ENCODE peak calls at places on chromosomes 1 and 21, in six cellular contexts. D is uterus, Y is heart left ventricle, C is endodermal cell, A is heart right ventricle, X is activated B cell treated with CpG ODN at 0.5 μM for 24 hours. H is an unnamed sample.

GRCh38 chr1:154941332-154941995 is 4.9 kb upstream of the PMVK start:
- DNase-seq in D (no peak), Y (no peak), C (peak), A (no peak), X (no peak), H (no peak)

GRCh38 chr1:207838156-207839082 is 72.5 kb downstream of the CD34 start:
- DNase-seq in D (peak), Y (peak), C (no peak), A (peak), X (no peak), H (no peak)

GRCh38 chr1:161098161-161099068 is at the start of gene KLHDC9:
- DNase-seq in D (peak), Y (peak), C (peak), A (peak), X (peak), H (peak)

GRCh38 chr1:229942508-229942907 is 124.5 kb upstream of the GALNT2 start:
- DNase-seq in D (no peak), Y (peak), C (no peak), A (peak), X (no peak), H (no peak)

GRCh38 chr1:84174051-84174556 is 30.0 kb downstream of the PRKACB start:
- DNase-seq in D (no peak), Y (no peak), C (no peak), A (no peak), X (no peak), H (no peak)

GRCh38 chr21:28674807-28675206 is 317.9 kb downstream of the LTN1 start:
- DNase-seq in D (no peak), Y (no peak), C (no peak), A (no peak), X (no peak), H (no peak)

GRCh38 chr1:108791790-108792189 is 45.3 kb downstream of the STXBP3 start:
- DNase-seq in D (no peak), Y (no peak), C (no peak), A (no peak), X (no peak), H (no peak)

GRCh38 chr1:211382714-211383480 is 56.3 kb downstream of the TRAF5 start:
- DNase-seq in D (peak), Y (peak), C (peak), A (peak), X (peak), H (peak)

GRCh38 chr21:39014751-39015150 is 168.5 kb downstream of the PSMG1 start:
- DNase-seq in D (no peak), Y (no peak), C (no peak), A (no peak), X (no peak), H (no peak)

GRCh38 chr21:27498025-27498424 is 531.1 kb upstream of the ADAMTS5 start:
- DNase-seq in D (no peak), Y (no peak), C (no peak), A (no peak), X (no peak), H (no peak)

GRCh38 chr1:209703834-209704504 is 677 bp upstream of the HSD11B1 start:
- DNase-seq in D (peak), Y (no peak), C (no peak), A (no peak), X (no peak), H (no peak)

GRCh38 chr1:63935148-63935547 is 161.3 kb downstream of the ROR1 start:
- DNase-seq in D (no peak), Y (no peak), C (no peak), A (no peak), X (no peak), H (no peak)

GRCh38 chr1:3261969-3262579 is 192.4 kb upstream of the ARHGEF16 start:
- DNase-seq in D (no peak), Y (no peak), C (no peak), A (no peak), X (no peak), H (no peak)

GRCh38 chr1:206891412-206891811 is 5.8 kb upstream of the IL24 start:
- DNase-seq in D (no peak), Y (no peak), C (no peak), A (no peak), X (no peak), H (no peak)

GRCh38 chr1:109634771-109635750 is 15.4 kb downstream of the AMPD2 start:
- DNase-seq in D (no peak), Y (no peak), C (peak), A (no peak), X (no peak), H (no peak)

GRCh38 chr1:47629201-47629600 is 191.4 kb downstream of the FOXD2 start:
- DNase-seq in D (no peak), Y (no peak), C (peak), A (no peak), X (no peak), H (no peak)

GRCh38 chr1:76944942-76945341 is 77.7 kb downstream of the ST6GALNAC5 start:
- DNase-seq in D (no peak), Y (no peak), C (no peak), A (no peak), X (no peak), H (no peak)

GRCh38 chr1:243325305-243325890 is 69.6 kb downstream of the SDCCAG8 start:
- DNase-seq in D (no peak), Y (no peak), C (no peak), A (no peak), X (no peak), H (no peak)

GRCh38 chr1:40948741-40949528 is 30.6 kb upstream of the CTPS1 start:
- DNase-seq in D (no peak), Y (peak), C (peak), A (peak), X (no peak), H (peak)

GRCh38 chr1:6753320-6754140 is 31.7 kb upstream of the CAMTA1 start:
- DNase-seq in D (no peak), Y (no peak), C (no peak), A (no peak), X (no peak), H (no peak)

GRCh38 chr1:24267003-24267402 is 52.2 kb upstream of the GRHL3 start:
- DNase-seq in D (no peak), Y (no peak), C (no peak), A (no peak), X (no peak), H (no peak)

GRCh38 chr1:74755475-74755874 is 22.5 kb downstream of the TYW3 start:
- DNase-seq in D (no peak), Y (no peak), C (no peak), A (no peak), X (no peak), H (no peak)

GRCh38 chr1:59418361-59418760 is 121.5 kb downstream of the FGGY start:
- DNase-seq in D (no peak), Y (no peak), C (no peak), A (no peak), X (no peak), H (no peak)

GRCh38 chr1:52599236-52599635 is 2.9 kb upstream of the GPX7 start:
- DNase-seq in D (no peak), Y (no peak), C (no peak), A (no peak), X (no peak), H (no peak)

GRCh38 chr1:40717960-40718359 is 26.5 kb downstream of the NFYC start:
- DNase-seq in D (no peak), Y (no peak), C (no peak), A (no peak), X (no peak), H (no peak)

GRCh38 chr1:54569339-54569738 is 21.3 kb downstream of the ACOT11 start:
- DNase-seq in D (no peak), Y (no peak), C (peak), A (no peak), X (no peak), H (no peak)

GRCh38 chr1:82160036-82160435 is 359.3 kb downstream of the ADGRL2 start:
- DNase-seq in D (no peak), Y (no peak), C (no peak), A (no peak), X (no peak), H (no peak)

GRCh38 chr1:89723863-89724262 is 90.9 kb downstream of the LRRC8C start:
- DNase-seq in D (no peak), Y (no peak), C (no peak), A (peak), X (no peak), H (no peak)

GRCh38 chr1:46576564-46576963 is 25.1 kb upstream of the KNCN start:
- DNase-seq in D (no peak), Y (no peak), C (no peak), A (no peak), X (no peak), H (no peak)

GRCh38 chr1:19710825-19711611 is 46.3 kb downstream of the HTR6 start:
- DNase-seq in D (no peak), Y (no peak), C (no peak), A (no peak), X (no peak), H (no peak)

GRCh38 chr1:35574655-35575400 is 1.7 kb downstream of the TFAP2E start:
- DNase-seq in D (no peak), Y (no peak), C (peak), A (no peak), X (no peak), H (no peak)

GRCh38 chr1:219745070-219745469 is 132.2 kb upstream of the ZC3H11B start:
- DNase-seq in D (no peak), Y (no peak), C (no peak), A (no peak), X (no peak), H (no peak)

GRCh38 chr1:12302798-12303447 is 73.1 kb downstream of the VPS13D start:
- DNase-seq in D (no peak), Y (no peak), C (no peak), A (no peak), X (no peak), H (no peak)

DNA sequence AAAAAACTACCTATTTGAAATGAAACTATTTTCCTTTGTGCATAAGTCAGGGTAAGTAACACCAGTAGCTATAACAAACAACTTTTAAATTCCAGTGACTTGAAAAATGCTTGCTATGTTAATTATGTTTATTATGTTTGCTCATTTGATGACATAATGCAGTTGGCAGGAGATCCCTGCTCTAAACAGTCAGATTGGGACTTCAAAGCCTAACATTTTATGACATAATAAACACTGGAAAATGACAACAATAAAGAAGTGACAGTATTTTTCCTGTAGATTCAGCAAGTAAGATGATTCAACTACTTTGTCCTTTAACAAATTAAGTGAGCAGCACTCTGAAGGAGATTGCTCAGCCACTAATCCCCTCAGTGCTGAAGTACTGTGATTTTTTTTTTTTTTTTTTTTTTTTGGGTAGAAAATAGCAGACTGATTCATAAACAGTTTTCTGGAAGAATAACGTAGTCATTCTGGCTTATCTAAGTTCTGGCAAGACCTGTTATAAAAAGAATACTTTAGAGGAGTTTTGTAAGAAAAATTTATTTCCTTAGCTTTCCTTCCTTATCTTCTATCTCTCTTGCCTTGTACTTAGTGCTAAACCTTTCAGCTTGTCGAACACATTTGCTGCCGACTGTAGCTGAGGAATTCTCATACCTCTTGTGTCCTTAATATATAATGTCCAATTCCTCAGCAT is 207.2 kb downstream of the PTGER3 start:
- DNase-seq in D (no peak), Y (no peak), C (no peak), A (no peak), X (no peak), H (no peak)
- TF ChIP-seq CTCF in D (no peak), Y (no peak), C (no peak), A (no peak), X (no peak), H (no peak)

DNA sequence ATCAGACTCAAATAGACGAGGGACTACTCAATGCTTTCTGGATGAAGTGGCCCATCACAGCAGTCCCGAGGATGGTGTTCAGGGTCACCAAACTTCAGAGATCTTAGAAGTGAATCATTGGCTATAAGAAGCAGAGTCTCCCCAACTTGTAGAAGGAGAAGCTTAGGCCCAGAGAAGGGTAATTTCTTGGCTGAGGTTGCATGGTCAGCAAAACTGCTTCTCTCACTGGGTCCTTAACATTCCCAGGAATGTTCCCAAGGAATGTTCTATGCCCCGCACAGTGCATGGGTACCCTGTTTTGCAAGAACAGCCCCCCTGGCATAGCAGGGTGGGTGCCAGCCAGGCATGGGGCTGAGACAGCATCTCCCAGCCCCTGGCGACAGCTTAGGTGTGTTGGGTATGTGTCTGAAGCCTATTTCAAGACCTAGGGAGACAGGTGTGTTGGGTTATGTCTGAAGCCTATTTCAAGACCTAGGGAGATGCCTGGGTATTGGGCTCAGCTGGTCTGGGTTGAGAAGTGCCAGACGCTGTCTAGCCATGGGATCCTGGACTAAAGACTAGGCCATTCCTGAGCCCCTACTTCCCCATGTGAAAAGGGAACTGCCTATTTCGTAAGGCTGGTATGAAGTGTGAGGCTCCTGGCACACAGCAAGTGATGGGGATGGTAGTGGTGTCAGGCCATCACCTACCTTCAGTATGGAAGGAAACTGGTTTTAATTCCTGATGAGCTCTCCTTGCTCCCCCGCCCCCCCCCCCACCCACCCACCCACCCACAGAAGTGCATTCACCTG is 26.1 kb downstream of the PADI6 start:
- DNase-seq in D (no peak), Y (no peak), C (no peak), A (no peak), X (no peak), H (no peak)
- TF ChIP-seq CTCF in D (no peak), Y (no peak), C (no peak), A (no peak), X (no peak), H (no peak)

GRCh38 chr1:31004231-31004621 is 61.3 kb downstream of the PUM1 start:
- DNase-seq in D (no peak), Y (no peak), C (no peak), A (no peak), X (no peak), H (no peak)

GRCh38 chr1:31003613-31004230 is 61.8 kb downstream of the PUM1 start:
- DNase-seq in D (no peak), Y (no peak), C (no peak), A (no peak), X (no peak), H (no peak)

GRCh38 chr1:31006760-31007159 is 58.8 kb downstream of the PUM1 start:
- DNase-seq in D (no peak), Y (no peak), C (no peak), A (no peak), X (no peak), H (no peak)

GRCh38 chr1:31005617-31006166 is 59.8 kb downstream of the PUM1 start:
- DNase-seq in D (no peak), Y (no peak), C (no peak), A (no peak), X (no peak), H (no peak)

DNA sequence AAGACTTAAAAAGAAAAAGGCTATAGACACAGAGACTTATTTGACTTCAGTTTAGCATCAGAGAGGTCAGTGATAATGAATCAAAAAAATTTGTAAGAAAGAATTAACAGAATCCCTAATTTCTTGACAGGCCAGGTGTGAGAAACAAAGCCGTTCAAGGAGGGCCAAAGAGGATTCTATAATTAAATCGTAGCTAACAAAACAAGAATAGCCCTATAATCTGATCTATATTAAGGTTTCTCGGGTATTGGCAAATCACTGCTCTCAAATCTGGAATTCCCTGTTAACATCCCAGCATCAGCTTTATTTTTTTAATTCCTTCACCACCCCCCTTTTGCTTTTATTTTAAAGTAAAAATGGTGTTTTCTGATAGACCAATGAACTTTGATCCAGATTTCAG is 60.3 kb downstream of the PUM1 start:
- DNase-seq in D (no peak), Y (no peak), C (no peak), A (no peak), X (no peak), H (no peak)
- TF ChIP-seq CTCF in D (no peak), Y (no peak), C (no peak), A (no peak), X (no peak), H (no peak)

GRCh38 chr1:29712275-29712633 is 475.9 kb downstream of the PTPRU start:
- DNase-seq in D (no peak), Y (no peak), C (no peak), A (no peak), X (no peak), H (no peak)

GRCh38 chr1:29711582-29712274 is 475.4 kb downstream of the PTPRU start:
- DNase-seq in D (no peak), Y (no peak), C (no peak), A (no peak), X (no peak), H (no peak)

GRCh38 chr1:29712801-29713200 is 476.5 kb downstream of the PTPRU start:
- DNase-seq in D (no peak), Y (no peak), C (no peak), A (no peak), X (no peak), H (no peak)

GRCh38 chr1:29716306-29716705 is 480.0 kb downstream of the PTPRU start:
- DNase-seq in D (no peak), Y (no peak), C (no peak), A (no peak), X (no peak), H (no peak)

DNA sequence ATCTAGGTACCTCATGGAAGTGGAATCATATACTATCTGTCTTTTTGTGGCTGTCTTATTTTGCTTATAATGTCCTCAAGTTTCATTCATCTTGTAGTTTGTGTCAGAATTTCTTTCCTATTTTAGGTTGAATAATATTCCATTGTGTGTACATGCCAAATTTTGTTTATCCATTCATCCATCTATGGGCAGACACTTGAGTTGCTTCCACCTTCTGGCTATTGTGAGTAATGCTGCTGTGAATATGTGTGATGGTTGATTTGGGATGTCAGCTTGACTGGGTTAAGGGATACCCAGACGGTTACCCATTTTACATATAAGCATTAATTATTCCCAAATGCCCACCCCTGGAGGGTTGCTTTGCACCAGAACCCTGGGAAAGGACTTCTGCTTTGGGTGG is 477.5 kb downstream of the PTPRU start:
- DNase-seq in D (no peak), Y (no peak), C (no peak), A (no peak), X (no peak), H (no peak)
- TF ChIP-seq CTCF in D (no peak), Y (no peak), C (peak), A (no peak), X (no peak), H (no peak)

H was measured in natural killer cell.